ENCODE peak calls at places on chromosomes 2 and 18, in six cellular contexts. B is IMR-90, S is neuronal stem cell, C is H1, U is H9, M is trophoblast cell. N is an unnamed sample.

GRCh38 chr2:101057051-101057933 is 55.2 kb downstream of the RPL31 start:
- DNase-seq in B (no peak), S (no peak), C (no peak), U (no peak), M (no peak), N (no peak)

GRCh38 chr2:210688071-210688470 is 131.7 kb downstream of the CPS1 start:
- DNase-seq in B (no peak), S (no peak), C (no peak), U (no peak), M (peak), N (no peak)

GRCh38 chr2:84435331-84436081 is 23.6 kb downstream of the SUCLG1 start:
- DNase-seq in B (peak), S (no peak), C (no peak), U (no peak), M (no peak), N (peak)

GRCh38 chr2:129902731-129903585 is 76.5 kb upstream of the RAB6C start:
- DNase-seq in B (no peak), S (no peak), C (peak), U (no peak), M (no peak), N (no peak)

GRCh38 chr2:10900216-10901109 is 11.3 kb upstream of the KCNF1 start:
- DNase-seq in B (peak), S (no peak), C (no peak), U (no peak), M (peak), N (peak)

GRCh38 chr2:109270758-109271305 is 141.8 kb downstream of the SH3RF3 start:
- DNase-seq in B (no peak), S (no peak), C (no peak), U (no peak), M (no peak), N (no peak)

GRCh38 chr18:79964330-79965118 is at the start of gene HSBP1L1:
- DNase-seq in B (no peak), S (peak), C (peak), U (peak), M (peak), N (peak)

GRCh38 chr2:163314712-163315111 is 421.1 kb downstream of the FIGN start:
- DNase-seq in B (no peak), S (no peak), C (no peak), U (no peak), M (no peak), N (no peak)

GRCh38 chr18:75207298-75208054 is 1.5 kb downstream of the PTGR3 start:
- DNase-seq in B (peak), S (peak), C (no peak), U (no peak), M (no peak), N (peak)

GRCh38 chr2:174992886-174993285 is 12.3 kb downstream of the CHN1 start:
- DNase-seq in B (no peak), S (no peak), C (no peak), U (no peak), M (no peak), N (no peak)

GRCh38 chr2:202043473-202043872 is 9.8 kb downstream of the FZD7 start:
- DNase-seq in B (peak), S (no peak), C (no peak), U (no peak), M (peak), N (peak)

GRCh38 chr2:48900321-48901014 is 144.9 kb upstream of the LHCGR start:
- DNase-seq in B (no peak), S (no peak), C (no peak), U (no peak), M (peak), N (no peak)

GRCh38 chr2:161136696-161137324 is 23.4 kb upstream of the TANK start:
- DNase-seq in B (peak), S (no peak), C (no peak), U (no peak), M (peak), N (peak)

GRCh38 chr2:72891091-72891818 is 4.0 kb downstream of the SPR start:
- DNase-seq in B (peak), S (no peak), C (no peak), U (no peak), M (no peak), N (no peak)

GRCh38 chr2:201633862-201634261 is 9.4 kb downstream of the TMEM237 start:
- DNase-seq in B (peak), S (no peak), C (no peak), U (no peak), M (no peak), N (no peak)

GRCh38 chr2:115161531-115162453 is 719.4 kb downstream of the DPP10 start:
- DNase-seq in B (no peak), S (peak), C (peak), U (peak), M (peak), N (no peak)

GRCh38 chr2:86280191-86280667 is 57.2 kb downstream of the REEP1 start:
- DNase-seq in B (peak), S (no peak), C (no peak), U (no peak), M (no peak), N (no peak)

GRCh38 chr2:237154050-237154638 is 68.5 kb downstream of the COPS8 start:
- DNase-seq in B (peak), S (peak), C (peak), U (peak), M (peak), N (peak)

GRCh38 chr2:152920846-152921245 is 202.4 kb downstream of the ARL6IP6 start:
- DNase-seq in B (no peak), S (no peak), C (no peak), U (no peak), M (no peak), N (no peak)

GRCh38 chr2:176164803-176165597 is 7.9 kb downstream of the HOXD3 start:
- DNase-seq in B (no peak), S (no peak), C (peak), U (no peak), M (no peak), N (no peak)

GRCh38 chr2:1254662-1255372 is 158.4 kb upstream of the TPO start:
- DNase-seq in B (no peak), S (no peak), C (no peak), U (no peak), M (no peak), N (no peak)

GRCh38 chr2:8679827-8680731 is 1.8 kb upstream of the ID2 start:
- DNase-seq in B (peak), S (peak), C (no peak), U (no peak), M (no peak), N (peak)

GRCh38 chr18:13406049-13406615 is 187.6 kb downstream of the LDLRAD4 start:
- DNase-seq in B (no peak), S (no peak), C (no peak), U (no peak), M (no peak), N (no peak)

GRCh38 chr2:204012081-204012653 is 75.6 kb downstream of the ICOS start:
- DNase-seq in B (no peak), S (no peak), C (no peak), U (no peak), M (peak), N (no peak)

GRCh38 chr2:169462896-169463695 is 16.2 kb upstream of the BBS5 start:
- DNase-seq in B (peak), S (no peak), C (no peak), U (no peak), M (no peak), N (peak)

GRCh38 chr2:187553908-187554703 is at the start of gene TFPI:
- DNase-seq in B (peak), S (no peak), C (no peak), U (no peak), M (peak), N (peak)

GRCh38 chr2:165953306-165953654 is 296 bp downstream of the TTC21B start:
- DNase-seq in B (no peak), S (no peak), C (no peak), U (no peak), M (peak), N (no peak)

GRCh38 chr2:35787302-35788031 is 568.1 kb upstream of the CRIM1 start:
- DNase-seq in B (no peak), S (no peak), C (no peak), U (no peak), M (no peak), N (peak)

GRCh38 chr2:230042195-230042594 is 26.5 kb downstream of the SLC16A14 start:
- DNase-seq in B (no peak), S (no peak), C (no peak), U (no peak), M (no peak), N (no peak)

GRCh38 chr2:117101613-117102012 is 712.9 kb upstream of the DDX18 start:
- DNase-seq in B (no peak), S (no peak), C (no peak), U (no peak), M (no peak), N (no peak)

GRCh38 chr2:239934571-239935171 is 90.5 kb downstream of the NDUFA10 start:
- DNase-seq in B (peak), S (peak), C (peak), U (peak), M (peak), N (peak)

GRCh38 chr2:126675637-126676036 is 19.7 kb downstream of the GYPC start:
- DNase-seq in B (no peak), S (no peak), C (no peak), U (no peak), M (no peak), N (no peak)

GRCh38 chr2:126681505-126681904 is 25.5 kb downstream of the GYPC start:
- DNase-seq in B (no peak), S (no peak), C (no peak), U (no peak), M (no peak), N (no peak)

GRCh38 chr2:126679314-126679713 is 23.4 kb downstream of the GYPC start:
- DNase-seq in B (no peak), S (no peak), C (no peak), U (no peak), M (no peak), N (no peak)

GRCh38 chr2:126676814-126677538 is 21.0 kb downstream of the GYPC start:
- DNase-seq in B (no peak), S (no peak), C (no peak), U (no peak), M (no peak), N (no peak)

DNA sequence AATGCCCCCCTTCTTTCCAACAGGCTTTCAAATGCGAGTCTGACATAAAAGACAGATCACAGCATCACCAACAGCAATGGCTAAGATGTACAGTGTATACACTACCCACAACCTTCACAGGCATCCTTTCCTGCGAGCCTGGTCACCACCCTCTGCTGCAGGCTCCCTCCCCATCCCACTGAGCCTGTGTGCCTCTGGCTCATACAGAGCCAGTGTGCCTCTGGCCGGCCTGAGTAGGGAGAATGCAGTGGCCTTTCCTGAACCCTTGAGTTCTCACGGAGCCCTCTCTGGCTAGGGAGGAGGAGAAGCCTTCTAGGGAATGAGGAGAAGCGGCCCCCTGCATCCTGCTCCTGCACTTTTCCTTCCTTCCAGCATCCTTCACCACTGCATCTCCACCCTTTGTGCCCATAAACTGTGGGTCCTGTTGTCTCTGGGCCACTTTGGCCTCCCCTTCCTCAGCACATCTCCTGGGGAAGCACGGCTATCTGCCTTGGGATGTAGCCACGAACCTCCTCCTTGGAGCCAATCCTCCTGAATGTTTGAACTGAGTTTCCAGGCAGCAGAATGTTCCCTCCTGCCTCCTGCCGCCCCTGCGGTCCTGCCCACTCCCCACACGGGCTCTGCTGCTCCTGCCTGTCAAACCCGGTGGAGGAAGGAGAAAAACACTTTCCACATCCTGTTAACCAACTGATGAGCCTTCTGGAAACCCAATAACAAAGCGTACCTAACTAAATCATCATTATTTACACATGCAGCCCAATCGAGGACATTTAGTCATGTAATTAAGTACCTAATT is 22.5 kb downstream of the GYPC start:
- DNase-seq in B (no peak), S (no peak), C (no peak), U (no peak), M (no peak), N (no peak)
- H4K91ac ChIP-seq in B (no peak), S (no peak), C (no peak), U (no peak), M (no peak), N (no peak)

DNA sequence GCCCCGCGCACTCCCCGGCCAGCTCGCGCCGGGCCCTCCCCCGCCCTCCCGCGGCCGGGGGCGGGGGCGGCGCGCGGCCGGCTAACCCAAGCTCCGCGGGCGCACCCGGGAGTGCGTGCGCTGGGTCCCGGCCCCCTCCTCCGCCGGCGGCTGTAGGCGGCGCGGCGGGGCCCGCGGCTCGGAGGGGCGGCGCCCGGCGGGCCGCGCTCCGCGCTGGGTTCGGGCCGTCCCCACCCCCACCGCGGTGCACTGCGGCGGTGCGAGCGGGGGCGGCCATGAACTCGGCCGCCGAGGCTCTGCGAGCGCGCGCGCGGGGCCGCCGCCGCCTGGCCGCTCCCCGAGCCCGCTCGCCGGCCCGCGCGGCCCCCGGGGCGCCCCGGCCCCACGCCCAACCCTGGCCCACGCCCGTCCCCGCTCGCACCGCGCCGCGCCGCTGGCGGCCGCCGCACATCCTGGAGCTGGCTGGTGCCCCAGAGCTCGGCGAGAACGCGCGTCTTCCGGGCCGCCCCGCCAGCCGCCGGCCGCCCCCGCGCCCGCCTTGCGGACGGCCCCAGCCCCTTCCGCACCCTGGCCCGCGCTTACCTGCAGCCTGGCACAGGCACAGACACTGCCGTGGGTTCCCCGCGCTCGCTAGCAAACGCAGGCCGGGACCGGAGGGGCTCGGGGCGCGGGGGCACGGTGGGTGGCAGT is at the start of gene ZBTB14:
- DNase-seq in B (peak), S (peak), C (peak), U (peak), M (peak), N (peak)
- H2BK5ac ChIP-seq in B (peak), S (peak), C (peak), U (no peak), M (peak), N (peak)

GRCh38 chr18:9453273-9453672 is 22.0 kb upstream of the RALBP1 start:
- DNase-seq in B (no peak), S (no peak), C (no peak), U (no peak), M (peak), N (no peak)

GRCh38 chr18:9446839-9447238 is 28.5 kb upstream of the RALBP1 start:
- DNase-seq in B (peak), S (no peak), C (no peak), U (no peak), M (no peak), N (peak)

GRCh38 chr18:9447334-9447733 is 28.0 kb upstream of the RALBP1 start:
- DNase-seq in B (no peak), S (no peak), C (peak), U (no peak), M (no peak), N (no peak)

GRCh38 chr18:9449987-9450386 is 25.3 kb upstream of the RALBP1 start:
- DNase-seq in B (no peak), S (no peak), C (peak), U (no peak), M (peak), N (no peak)

DNA sequence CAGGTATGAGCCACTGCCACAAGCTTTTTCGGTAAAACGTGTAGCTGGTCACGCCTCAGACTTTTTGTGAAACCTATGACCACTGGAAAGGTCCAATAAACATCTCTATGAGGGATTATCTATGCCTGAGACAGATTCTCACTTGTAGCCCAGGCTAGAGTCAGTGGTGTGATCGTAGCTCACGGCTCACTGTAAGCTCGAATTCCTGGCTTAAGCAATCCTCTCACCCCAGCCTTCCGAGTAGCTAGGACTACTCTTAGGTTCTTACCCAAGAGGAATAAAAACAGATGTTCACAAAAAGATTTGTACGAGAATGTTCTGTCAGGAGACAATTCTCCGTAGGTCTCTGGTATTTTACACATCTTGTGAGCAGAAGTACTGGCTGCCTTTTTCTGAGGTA is 25.7 kb upstream of the RALBP1 start:
- DNase-seq in B (no peak), S (no peak), C (peak), U (no peak), M (no peak), N (no peak)
- H2AFZ ChIP-seq in B (no peak), S (peak), C (peak), U (no peak), M (no peak), N (no peak)

GRCh38 chr18:63779386-63779785 is 4.2 kb downstream of the SERPINB7 start:
- DNase-seq in B (no peak), S (no peak), C (no peak), U (no peak), M (no peak), N (no peak)
- H4K91ac ChIP-seq in B (no peak), S (no peak), C (no peak), U (no peak), M (no peak), N (no peak)

DNA sequence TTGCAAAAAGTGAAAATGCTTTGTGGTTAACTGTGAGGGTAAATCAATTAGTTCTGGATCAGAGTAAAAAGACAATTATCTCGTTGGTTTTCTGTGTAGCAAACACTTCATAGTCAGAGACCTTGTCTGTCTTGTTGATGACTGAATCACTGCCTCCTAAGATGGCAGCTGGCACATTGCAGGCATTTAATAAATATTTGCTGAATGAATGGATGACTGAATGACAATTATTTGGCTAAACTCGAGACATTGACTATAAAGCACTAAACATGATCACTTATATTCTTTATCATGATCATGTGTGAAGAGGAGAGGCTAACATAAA is 96.2 kb downstream of the MAIP1 start:
- DNase-seq in B (no peak), S (no peak), C (no peak), U (no peak), M (peak), N (no peak)
- H2BK5ac ChIP-seq in B (no peak), S (no peak), C (no peak), U (no peak), M (no peak), N (no peak)

N was measured in mesenchymal stem cell.